ENCODE peak calls at places on chromosome 3, in ten cellular contexts. One of them, this sample, is unnamed.

GRCh38 chr3:126551066-126551838 is 7.5 kb downstream of the C3orf22 start:
- DNase-seq in NCI-H1930: no peak
- DNase-seq in Peyer's patch: no peak
- DNase-seq in ovary: no peak
- DNase-seq in activated effector memory CD4-positive, alpha-beta T cell treated with anti-CD3 and anti-CD28 coated beads, Interleukin-2, amount 50 U/mL, for 16 hours: peak
- DNase-seq in fibroblast of the conjunctiva: no peak
- DNase-seq in stimulated activated CD8-positive, alpha-beta memory T cell treated with anti-CD3 and anti-CD28 coated beads, Interleukin-15, amount 100 ng/mL, for 1 hour: no peak
- DNase-seq in H7: peak
- DNase-seq in ecto neural progenitor cell: peak
- DNase-seq in HTR-8/SVneo: no peak
- DNase-seq in this sample: no peak

GRCh38 chr3:69085543-69086132 is 901 bp downstream of the ARL6IP5 start:
- DNase-seq in stimulated activated CD8-positive, alpha-beta memory T cell treated with anti-CD3 and anti-CD28 coated beads, Interleukin-15, amount 100 ng/mL, for 1 hour: no peak
- DNase-seq in NCI-H1930: no peak
- DNase-seq in Peyer's patch: peak
- DNase-seq in H7: no peak
- DNase-seq in fibroblast of the conjunctiva: no peak
- DNase-seq in ovary: peak
- DNase-seq in activated effector memory CD4-positive, alpha-beta T cell treated with anti-CD3 and anti-CD28 coated beads, Interleukin-2, amount 50 U/mL, for 16 hours: no peak
- DNase-seq in ecto neural progenitor cell: no peak
- DNase-seq in HTR-8/SVneo: no peak
- DNase-seq in this sample: peak

GRCh38 chr3:53161820-53162671 is 1.0 kb downstream of the PRKCD start:
- DNase-seq in stimulated activated CD8-positive, alpha-beta memory T cell treated with anti-CD3 and anti-CD28 coated beads, Interleukin-15, amount 100 ng/mL, for 1 hour: no peak
- DNase-seq in Peyer's patch: peak
- DNase-seq in fibroblast of the conjunctiva: no peak
- DNase-seq in activated effector memory CD4-positive, alpha-beta T cell treated with anti-CD3 and anti-CD28 coated beads, Interleukin-2, amount 50 U/mL, for 16 hours: peak
- DNase-seq in NCI-H1930: no peak
- DNase-seq in ovary: peak
- DNase-seq in H7: peak
- DNase-seq in HTR-8/SVneo: no peak
- DNase-seq in ecto neural progenitor cell: peak
- DNase-seq in this sample: no peak

GRCh38 chr3:30915782-30916181 is 21.3 kb upstream of the GADL1 start:
- DNase-seq in activated effector memory CD4-positive, alpha-beta T cell treated with anti-CD3 and anti-CD28 coated beads, Interleukin-2, amount 50 U/mL, for 16 hours: no peak
- DNase-seq in HTR-8/SVneo: no peak
- DNase-seq in Peyer's patch: no peak
- DNase-seq in ecto neural progenitor cell: no peak
- DNase-seq in ovary: no peak
- DNase-seq in H7: no peak
- DNase-seq in NCI-H1930: no peak
- DNase-seq in stimulated activated CD8-positive, alpha-beta memory T cell treated with anti-CD3 and anti-CD28 coated beads, Interleukin-15, amount 100 ng/mL, for 1 hour: no peak
- DNase-seq in fibroblast of the conjunctiva: no peak
- DNase-seq in this sample: no peak

GRCh38 chr3:108334698-108335097 is 38.4 kb downstream of the HHLA2 start:
- DNase-seq in ovary: no peak
- DNase-seq in Peyer's patch: no peak
- DNase-seq in activated effector memory CD4-positive, alpha-beta T cell treated with anti-CD3 and anti-CD28 coated beads, Interleukin-2, amount 50 U/mL, for 16 hours: no peak
- DNase-seq in HTR-8/SVneo: no peak
- DNase-seq in stimulated activated CD8-positive, alpha-beta memory T cell treated with anti-CD3 and anti-CD28 coated beads, Interleukin-15, amount 100 ng/mL, for 1 hour: no peak
- DNase-seq in fibroblast of the conjunctiva: no peak
- DNase-seq in ecto neural progenitor cell: no peak
- DNase-seq in H7: no peak
- DNase-seq in NCI-H1930: no peak
- DNase-seq in this sample: no peak

GRCh38 chr3:37241880-37242279 is 67.5 kb upstream of the LRRFIP2 start:
- DNase-seq in ecto neural progenitor cell: no peak
- DNase-seq in NCI-H1930: no peak
- DNase-seq in activated effector memory CD4-positive, alpha-beta T cell treated with anti-CD3 and anti-CD28 coated beads, Interleukin-2, amount 50 U/mL, for 16 hours: no peak
- DNase-seq in fibroblast of the conjunctiva: no peak
- DNase-seq in H7: no peak
- DNase-seq in HTR-8/SVneo: no peak
- DNase-seq in stimulated activated CD8-positive, alpha-beta memory T cell treated with anti-CD3 and anti-CD28 coated beads, Interleukin-15, amount 100 ng/mL, for 1 hour: no peak
- DNase-seq in ovary: no peak
- DNase-seq in Peyer's patch: no peak
- DNase-seq in this sample: peak

GRCh38 chr3:40737343-40737742 is 212.6 kb downstream of the ZNF621 start:
- DNase-seq in activated effector memory CD4-positive, alpha-beta T cell treated with anti-CD3 and anti-CD28 coated beads, Interleukin-2, amount 50 U/mL, for 16 hours: no peak
- DNase-seq in H7: no peak
- DNase-seq in stimulated activated CD8-positive, alpha-beta memory T cell treated with anti-CD3 and anti-CD28 coated beads, Interleukin-15, amount 100 ng/mL, for 1 hour: no peak
- DNase-seq in NCI-H1930: no peak
- DNase-seq in fibroblast of the conjunctiva: no peak
- DNase-seq in ecto neural progenitor cell: no peak
- DNase-seq in Peyer's patch: no peak
- DNase-seq in ovary: no peak
- DNase-seq in HTR-8/SVneo: no peak
- DNase-seq in this sample: no peak

GRCh38 chr3:50372349-50372748 is 13.0 kb upstream of the TMEM115 start:
- DNase-seq in stimulated activated CD8-positive, alpha-beta memory T cell treated with anti-CD3 and anti-CD28 coated beads, Interleukin-15, amount 100 ng/mL, for 1 hour: no peak
- DNase-seq in Peyer's patch: peak
- DNase-seq in activated effector memory CD4-positive, alpha-beta T cell treated with anti-CD3 and anti-CD28 coated beads, Interleukin-2, amount 50 U/mL, for 16 hours: no peak
- DNase-seq in H7: peak
- DNase-seq in fibroblast of the conjunctiva: no peak
- DNase-seq in ecto neural progenitor cell: no peak
- DNase-seq in HTR-8/SVneo: no peak
- DNase-seq in NCI-H1930: no peak
- DNase-seq in ovary: no peak
- DNase-seq in this sample: no peak

GRCh38 chr3:60594025-60594424 is 657.2 kb downstream of the FHIT start:
- DNase-seq in ovary: peak
- DNase-seq in activated effector memory CD4-positive, alpha-beta T cell treated with anti-CD3 and anti-CD28 coated beads, Interleukin-2, amount 50 U/mL, for 16 hours: no peak
- DNase-seq in ecto neural progenitor cell: no peak
- DNase-seq in stimulated activated CD8-positive, alpha-beta memory T cell treated with anti-CD3 and anti-CD28 coated beads, Interleukin-15, amount 100 ng/mL, for 1 hour: no peak
- DNase-seq in fibroblast of the conjunctiva: peak
- DNase-seq in Peyer's patch: peak
- DNase-seq in HTR-8/SVneo: no peak
- DNase-seq in H7: no peak
- DNase-seq in NCI-H1930: no peak
- DNase-seq in this sample: no peak